ENCODE peak calls at places on chromosomes 6 and 20, in seven cellular contexts. S, L, Q, K, M, Y and E are unnamed samples.

GRCh38 chr20:46305331-46305972 is 2.8 kb downstream of the CDH22 start:
- DNase-seq in S (no peak), L (no peak), Q (no peak), K (no peak), M (no peak), Y (no peak), E (no peak)

GRCh38 chr6:108951351-108951953 is 103.2 kb downstream of the ARMC2 start:
- DNase-seq in S (no peak), L (no peak), Q (peak; percentile 75), K (no peak), M (no peak), Y (peak; percentile 44), E (peak; percentile 60)

GRCh38 chr6:17869010-17869752 is 118.3 kb downstream of the KIF13A start:
- DNase-seq in S (no peak), L (peak; percentile 72), Q (no peak), K (no peak), M (no peak), Y (peak; percentile 77), E (peak; percentile 71)

GRCh38 chr6:23301546-23301945 is 732.2 kb downstream of the HDGFL1 start:
- DNase-seq in S (no peak), L (peak; percentile 3), Q (no peak), K (no peak), M (no peak), Y (peak; percentile 41), E (peak; percentile 22)

GRCh38 chr6:106474476-106474875 is 114.0 kb downstream of the CRYBG1 start:
- DNase-seq in S (no peak), L (peak; percentile 62), Q (no peak), K (no peak), M (no peak), Y (no peak), E (peak; percentile 13)

GRCh38 chr6:26215200-26216014 is 128.2 kb downstream of the HFE start:
- DNase-seq in S (no peak), L (no peak), Q (no peak), K (no peak), M (peak; percentile 80), Y (peak; percentile 36), E (peak; percentile 57)

GRCh38 chr6:144266091-144266649 is 19.0 kb upstream of the UTRN start:
- DNase-seq in S (peak; percentile 79), L (peak; percentile 96), Q (no peak), K (peak; percentile 4), M (no peak), Y (peak; percentile 76), E (peak; percentile 94)

GRCh38 chr6:22877946-22878705 is 308.8 kb downstream of the HDGFL1 start:
- DNase-seq in S (no peak), L (peak; percentile 47), Q (no peak), K (no peak), M (no peak), Y (peak; percentile 89), E (no peak)

GRCh38 chr6:105459884-105460283 is 57.0 kb upstream of the PREP start:
- DNase-seq in S (no peak), L (peak; percentile 67), Q (no peak), K (no peak), M (no peak), Y (peak; percentile 35), E (peak; percentile 80)

GRCh38 chr6:8703059-8703458 is 267.7 kb upstream of the SLC35B3 start:
- DNase-seq in S (no peak), L (no peak), Q (no peak), K (no peak), M (no peak), Y (no peak), E (no peak)

GRCh38 chr6:151616600-151616999 is 122.8 kb downstream of the CCDC170 start:
- DNase-seq in S (no peak), L (no peak), Q (no peak), K (no peak), M (no peak), Y (no peak), E (no peak)

GRCh38 chr6:40334496-40334895 is 252.7 kb downstream of the LRFN2 start:
- DNase-seq in S (no peak), L (no peak), Q (no peak), K (no peak), M (no peak), Y (no peak), E (no peak)

GRCh38 chr20:32330555-32330897 is 27.6 kb upstream of the ASXL1 start:
- DNase-seq in S (no peak), L (no peak), Q (no peak), K (no peak), M (no peak), Y (no peak), E (no peak)

GRCh38 chr20:51592564-51592963 is 50.0 kb upstream of the NFATC2 start:
- DNase-seq in S (no peak), L (no peak), Q (no peak), K (no peak), M (no peak), Y (no peak), E (no peak)

GRCh38 chr20:57267158-57267821 is 849 bp upstream of the BMP7 start:
- DNase-seq in S (no peak), L (no peak), Q (no peak), K (no peak), M (no peak), Y (no peak), E (no peak)

GRCh38 chr6:111478064-111478476 is 4.9 kb downstream of the REV3L start:
- DNase-seq in S (peak; percentile 9), L (peak; percentile 38), Q (no peak), K (no peak), M (no peak), Y (peak; percentile 55), E (peak; percentile 36)

GRCh38 chr6:143337201-143337949 is 113.1 kb downstream of the ADAT2 start:
- DNase-seq in S (peak; percentile 26), L (no peak), Q (no peak), K (no peak), M (peak; percentile 60), Y (peak; percentile 8), E (peak; percentile 49)

GRCh38 chr6:163457637-163458561 is 43.4 kb downstream of the QKI start:
- DNase-seq in S (no peak), L (peak; percentile 96), Q (no peak), K (no peak), M (peak; percentile 44), Y (peak; percentile 95), E (peak; percentile 86)

GRCh38 chr6:170393807-170394399 is 87.3 kb downstream of the FAM120B start:
- DNase-seq in S (no peak), L (no peak), Q (no peak), K (no peak), M (no peak), Y (peak; percentile 19), E (no peak)

GRCh38 chr20:13819885-13820645 is 35.2 kb downstream of the NDUFAF5 start:
- DNase-seq in S (peak; percentile 16), L (peak; percentile 64), Q (no peak), K (no peak), M (peak; percentile 63), Y (peak; percentile 49), E (peak; percentile 87)

GRCh38 chr6:27188206-27188884 is 59.2 kb upstream of the PRSS16 start:
- DNase-seq in S (peak; percentile 60), L (peak; percentile 78), Q (no peak), K (no peak), M (peak; percentile 82), Y (peak; percentile 84), E (peak; percentile 80)

GRCh38 chr6:88952065-88952704 is 11.2 kb downstream of the RNGTT start:
- DNase-seq in S (no peak), L (peak; percentile 34), Q (no peak), K (no peak), M (peak; percentile 5), Y (peak; percentile 20), E (peak; percentile 8)

GRCh38 chr20:45500022-45500421 is 15.4 kb downstream of the SPINT3 start:
- DNase-seq in S (no peak), L (no peak), Q (no peak), K (no peak), M (no peak), Y (no peak), E (no peak)

GRCh38 chr6:168956884-168957730 is 296.5 kb downstream of the THBS2 start:
- DNase-seq in S (peak; percentile 12), L (peak; percentile 86), Q (no peak), K (peak; percentile 65), M (peak; percentile 69), Y (peak; percentile 80), E (peak; percentile 77)
- TF ChIP-seq CTCF in S (peak; percentile 73), L (peak; percentile 94), Q (peak; percentile 84), K (peak; percentile 89), M (peak; percentile 76), Y (peak; percentile 93), E (peak; percentile 90)

GRCh38 chr20:63025534-63026331 is 19.0 kb upstream of the BHLHE23 start:
- DNase-seq in S (no peak), L (peak; percentile 48), Q (no peak), K (peak; percentile 35), M (no peak), Y (peak; percentile 7), E (peak; percentile 43)
- H3K4me3 ChIP-seq in S (no peak overlapping the region), L (no peak overlapping the region), Q (no peak overlapping the region), K (no peak overlapping the region), M (no peak overlapping the region), Y (no peak overlapping the region), E (no peak overlapping the region)

DNA sequence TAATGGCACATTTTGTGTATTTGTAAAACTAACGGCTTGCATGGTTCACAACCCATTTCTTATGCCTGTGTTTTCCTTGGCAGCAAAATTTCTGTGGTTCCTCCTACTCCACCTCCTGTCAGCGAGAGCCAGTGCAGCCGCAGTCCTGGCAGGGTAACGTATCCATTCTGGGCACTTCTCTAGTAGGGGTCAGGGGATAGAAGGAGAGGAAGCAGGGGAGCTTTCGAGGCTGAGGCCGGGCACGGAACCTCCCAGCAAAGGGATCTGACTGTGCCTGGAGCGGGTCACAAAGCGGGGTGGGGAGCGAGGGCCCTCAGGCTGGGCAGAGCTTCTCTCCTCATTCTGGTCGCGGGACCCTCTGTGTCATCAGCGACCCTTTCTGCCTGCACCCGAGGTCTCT is 58.4 kb downstream of the SYTL3 start:
- DNase-seq in S (no peak), L (peak; percentile 57), Q (no peak), K (no peak), M (no peak), Y (peak; percentile 60), E (no peak)
- TF ChIP-seq CTCF in S (no peak), L (peak; percentile 8), Q (no peak), K (no peak), M (no peak), Y (peak; percentile 6), E (no peak)

DNA sequence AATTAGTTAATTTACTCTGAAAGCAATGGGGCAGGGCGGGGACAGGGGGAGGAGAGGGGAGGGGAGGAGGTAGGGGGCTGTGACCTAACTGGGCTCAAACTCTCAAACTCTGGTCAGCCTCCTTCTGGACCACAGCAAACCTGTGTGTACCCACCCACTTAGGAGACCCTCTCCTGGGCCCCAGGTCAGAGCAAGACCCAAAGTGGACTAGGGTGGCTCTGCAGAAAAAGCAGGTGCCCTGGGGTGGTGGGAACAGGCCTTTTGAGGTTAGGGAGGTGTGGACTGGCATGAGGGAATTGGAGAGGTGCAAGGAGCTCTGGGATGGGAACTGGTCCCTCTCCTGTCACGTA is 51.3 kb downstream of the MRPL14 start:
- DNase-seq in S (no peak), L (no peak), Q (no peak), K (no peak), M (no peak), Y (no peak), E (no peak)
- H3K4me3 ChIP-seq in S (peak overlapping the region; percentile 51), L (no peak overlapping the region), Q (no peak overlapping the region), K (no peak overlapping the region), M (peak overlapping the region; percentile 94), Y (no peak overlapping the region), E (no peak overlapping the region)